ENCODE peak calls at places on chromosomes 12 and 14, in five cellular contexts. One of them, this sample, is unnamed. For H3K4me1, the result is how much of the 10 kb centered on the place peaks cover.

GRCh38 chr14:93748208-93749080 is 39.8 kb downstream of the PRIMA1 start:
- DNase-seq in adrenal gland: no peak
- DNase-seq in psoas muscle: no peak
- DNase-seq in heart right ventricle: peak
- DNase-seq in thoracic aorta: no peak
- DNase-seq in this sample: no peak

GRCh38 chr12:112239881-112240280 is 114.5 kb downstream of the TRAFD1 start:
- DNase-seq in thoracic aorta: no peak
- DNase-seq in adrenal gland: no peak
- DNase-seq in psoas muscle: no peak
- DNase-seq in heart right ventricle: no peak
- DNase-seq in this sample: no peak

GRCh38 chr12:120121766-120122293 is 5.3 kb upstream of the RAB35 start:
- DNase-seq in thoracic aorta: no peak
- DNase-seq in adrenal gland: no peak
- DNase-seq in psoas muscle: no peak
- DNase-seq in heart right ventricle: no peak
- DNase-seq in this sample: no peak

GRCh38 chr12:26017484-26018211 is 59.2 kb downstream of the RASSF8 start:
- DNase-seq in psoas muscle: no peak
- DNase-seq in thoracic aorta: no peak
- DNase-seq in heart right ventricle: peak
- DNase-seq in adrenal gland: peak
- DNase-seq in this sample: no peak

GRCh38 chr12:29171421-29172258 is 22.6 kb downstream of the FAR2 start:
- DNase-seq in adrenal gland: no peak
- DNase-seq in heart right ventricle: no peak
- DNase-seq in thoracic aorta: no peak
- DNase-seq in psoas muscle: no peak
- DNase-seq in this sample: no peak

GRCh38 chr12:88308825-88309224 is 166.7 kb downstream of the TMTC3 start:
- DNase-seq in heart right ventricle: no peak
- DNase-seq in psoas muscle: no peak
- DNase-seq in adrenal gland: no peak
- DNase-seq in thoracic aorta: no peak
- DNase-seq in this sample: no peak

GRCh38 chr14:103507751-103508150 is 14.9 kb downstream of the CKB start:
- DNase-seq in thoracic aorta: no peak
- DNase-seq in adrenal gland: no peak
- DNase-seq in heart right ventricle: no peak
- DNase-seq in psoas muscle: no peak
- DNase-seq in this sample: no peak

GRCh38 chr14:74867673-74868072 is 8.3 kb downstream of the PROX2 start:
- DNase-seq in thoracic aorta: no peak
- DNase-seq in psoas muscle: no peak
- DNase-seq in heart right ventricle: no peak
- DNase-seq in adrenal gland: no peak
- DNase-seq in this sample: no peak

GRCh38 chr14:88384653-88385205 is 728 bp upstream of the SPATA7 start:
- DNase-seq in adrenal gland: peak
- DNase-seq in heart right ventricle: no peak
- DNase-seq in thoracic aorta: no peak
- DNase-seq in psoas muscle: no peak
- DNase-seq in this sample: no peak

GRCh38 chr12:94180558-94181296 is 32.4 kb downstream of the PLXNC1 start:
- DNase-seq in adrenal gland: no peak
- DNase-seq in heart right ventricle: no peak
- DNase-seq in psoas muscle: no peak
- DNase-seq in thoracic aorta: no peak
- DNase-seq in this sample: no peak

GRCh38 chr14:95482967-95483842 is 33.2 kb downstream of the SYNE3 start:
- DNase-seq in thoracic aorta: peak
- DNase-seq in psoas muscle: peak
- DNase-seq in adrenal gland: peak
- DNase-seq in heart right ventricle: peak
- DNase-seq in this sample: no peak

GRCh38 chr12:46303039-46303666 is 34.3 kb upstream of the SLC38A1 start:
- DNase-seq in thoracic aorta: no peak
- DNase-seq in psoas muscle: no peak
- DNase-seq in heart right ventricle: no peak
- DNase-seq in adrenal gland: peak
- DNase-seq in this sample: peak

GRCh38 chr12:93540506-93540905 is 32.0 kb upstream of the SOCS2 start:
- DNase-seq in psoas muscle: no peak
- DNase-seq in thoracic aorta: no peak
- DNase-seq in heart right ventricle: no peak
- DNase-seq in adrenal gland: no peak
- DNase-seq in this sample: no peak

GRCh38 chr12:120625557-120626419 is 14.6 kb upstream of the CABP1 start:
- DNase-seq in heart right ventricle: no peak
- DNase-seq in thoracic aorta: no peak
- DNase-seq in adrenal gland: no peak
- DNase-seq in psoas muscle: no peak
- DNase-seq in this sample: no peak

GRCh38 chr14:101222362-101223090 is 319.0 kb upstream of the RTL1 start:
- DNase-seq in adrenal gland: no peak
- DNase-seq in heart right ventricle: no peak
- DNase-seq in thoracic aorta: no peak
- DNase-seq in psoas muscle: no peak
- DNase-seq in this sample: no peak

GRCh38 chr14:90536511-90537191 is 139.8 kb downstream of the CALM1 start:
- DNase-seq in psoas muscle: no peak
- DNase-seq in adrenal gland: no peak
- DNase-seq in thoracic aorta: no peak
- DNase-seq in heart right ventricle: no peak
- DNase-seq in this sample: no peak

GRCh38 chr12:3492868-3493224 is 1.8 kb downstream of the PRMT8 start:
- DNase-seq in adrenal gland: no peak
- DNase-seq in psoas muscle: no peak
- DNase-seq in thoracic aorta: no peak
- DNase-seq in heart right ventricle: no peak
- DNase-seq in this sample: no peak

GRCh38 chr12:123449103-123449736 is 8.7 kb upstream of the SNRNP35 start:
- DNase-seq in heart right ventricle: no peak
- DNase-seq in psoas muscle: no peak
- DNase-seq in adrenal gland: no peak
- DNase-seq in thoracic aorta: no peak
- DNase-seq in this sample: no peak

GRCh38 chr12:33828326-33828725 is 194.0 kb upstream of the ALG10 start:
- DNase-seq in adrenal gland: no peak
- DNase-seq in thoracic aorta: no peak
- DNase-seq in psoas muscle: no peak
- DNase-seq in heart right ventricle: no peak
- DNase-seq in this sample: no peak

GRCh38 chr14:90697577-90698206 is 118.5 kb downstream of the TTC7B start:
- DNase-seq in psoas muscle: peak
- DNase-seq in adrenal gland: peak
- DNase-seq in thoracic aorta: peak
- DNase-seq in heart right ventricle: peak
- DNase-seq in this sample: peak

GRCh38 chr12:40837891-40838424 is 145.7 kb downstream of the CNTN1 start:
- DNase-seq in heart right ventricle: no peak
- DNase-seq in thoracic aorta: no peak
- DNase-seq in adrenal gland: no peak
- DNase-seq in psoas muscle: no peak
- DNase-seq in this sample: no peak

GRCh38 chr14:98175881-98176280 is 1096.1 kb downstream of the BCL11B start:
- DNase-seq in psoas muscle: no peak
- DNase-seq in adrenal gland: no peak
- DNase-seq in heart right ventricle: no peak
- DNase-seq in thoracic aorta: no peak
- DNase-seq in this sample: no peak

GRCh38 chr14:98175436-98175835 is 1096.6 kb downstream of the BCL11B start:
- DNase-seq in psoas muscle: no peak
- DNase-seq in heart right ventricle: no peak
- DNase-seq in adrenal gland: no peak
- DNase-seq in thoracic aorta: no peak
- DNase-seq in this sample: no peak

GRCh38 chr14:98177551-98177950 is 1094.4 kb downstream of the BCL11B start:
- DNase-seq in psoas muscle: no peak
- DNase-seq in thoracic aorta: no peak
- DNase-seq in heart right ventricle: no peak
- DNase-seq in adrenal gland: no peak
- DNase-seq in this sample: no peak

GRCh38 chr14:98174031-98174430 is 1098.0 kb downstream of the BCL11B start:
- DNase-seq in adrenal gland: no peak
- DNase-seq in heart right ventricle: no peak
- DNase-seq in thoracic aorta: no peak
- DNase-seq in psoas muscle: no peak
- DNase-seq in this sample: no peak

DNA sequence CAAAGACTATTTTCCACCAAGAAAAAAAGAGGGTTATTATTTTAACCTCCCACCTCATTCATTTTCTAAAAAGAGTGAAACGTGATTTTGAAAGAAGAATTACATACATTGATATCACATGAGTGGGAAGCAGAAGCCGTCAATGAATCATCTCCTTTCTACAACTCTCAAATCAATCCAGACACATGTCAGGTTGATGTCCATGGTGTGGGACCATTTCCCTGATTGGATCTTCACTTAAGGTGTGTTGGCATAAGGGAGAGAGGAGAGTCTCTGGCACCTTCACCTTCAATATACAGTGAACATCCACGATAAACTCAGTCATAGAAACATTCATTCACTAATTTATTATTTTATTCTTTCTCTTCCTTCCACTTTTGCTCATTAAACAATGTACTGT is 1095.1 kb downstream of the BCL11B start:
- DNase-seq in heart right ventricle: no peak
- DNase-seq in psoas muscle: no peak
- DNase-seq in thoracic aorta: no peak
- DNase-seq in adrenal gland: no peak
- DNase-seq in this sample: no peak
- H3K4me1 ChIP-seq in heart right ventricle: under half
- H3K4me1 ChIP-seq in psoas muscle: under half
- H3K4me1 ChIP-seq in thoracic aorta: under half
- H3K4me1 ChIP-seq in adrenal gland: under half
- H3K4me1 ChIP-seq in this sample: under half

DNA sequence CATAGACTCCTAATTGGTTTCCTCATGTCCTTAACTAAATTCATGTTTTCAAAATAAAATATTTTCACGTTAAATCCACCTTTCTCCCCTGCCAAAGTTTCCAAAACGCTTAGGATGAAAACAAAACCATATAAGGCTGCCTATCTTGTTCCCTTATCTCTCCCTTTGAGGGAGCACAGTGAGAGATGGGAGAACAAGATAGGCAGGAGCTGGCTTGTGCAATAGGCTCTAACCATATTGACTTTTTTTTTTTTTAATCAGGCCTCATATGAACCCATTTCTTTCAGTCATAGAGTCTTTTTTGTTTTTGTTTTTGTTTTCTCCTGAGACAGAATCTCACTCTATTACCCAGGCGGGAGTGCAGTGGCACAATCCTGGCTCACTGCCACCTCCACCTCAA is 184.9 kb downstream of the NRXN3 start:
- DNase-seq in adrenal gland: no peak
- DNase-seq in psoas muscle: no peak
- DNase-seq in thoracic aorta: no peak
- DNase-seq in heart right ventricle: no peak
- DNase-seq in this sample: no peak
- TF ChIP-seq CTCF in adrenal gland: no peak
- TF ChIP-seq CTCF in psoas muscle: no peak
- TF ChIP-seq CTCF in thoracic aorta: no peak
- TF ChIP-seq CTCF in heart right ventricle: no peak
- TF ChIP-seq CTCF in this sample: no peak

GRCh38 chr12:612293-612692 is 51.0 kb downstream of the NINJ2 start:
- DNase-seq in psoas muscle: no peak
- DNase-seq in adrenal gland: no peak
- DNase-seq in thoracic aorta: no peak
- DNase-seq in heart right ventricle: no peak
- DNase-seq in this sample: no peak

GRCh38 chr12:614727-615060 is 48.6 kb downstream of the NINJ2 start:
- DNase-seq in heart right ventricle: no peak
- DNase-seq in adrenal gland: no peak
- DNase-seq in psoas muscle: no peak
- DNase-seq in thoracic aorta: no peak
- DNase-seq in this sample: no peak

GRCh38 chr12:612886-613285 is 50.4 kb downstream of the NINJ2 start:
- DNase-seq in psoas muscle: no peak
- DNase-seq in adrenal gland: no peak
- DNase-seq in thoracic aorta: no peak
- DNase-seq in heart right ventricle: peak
- DNase-seq in this sample: no peak

GRCh38 chr12:615620-616019 is 47.6 kb downstream of the NINJ2 start:
- DNase-seq in heart right ventricle: no peak
- DNase-seq in thoracic aorta: no peak
- DNase-seq in adrenal gland: no peak
- DNase-seq in psoas muscle: no peak
- DNase-seq in this sample: no peak

DNA sequence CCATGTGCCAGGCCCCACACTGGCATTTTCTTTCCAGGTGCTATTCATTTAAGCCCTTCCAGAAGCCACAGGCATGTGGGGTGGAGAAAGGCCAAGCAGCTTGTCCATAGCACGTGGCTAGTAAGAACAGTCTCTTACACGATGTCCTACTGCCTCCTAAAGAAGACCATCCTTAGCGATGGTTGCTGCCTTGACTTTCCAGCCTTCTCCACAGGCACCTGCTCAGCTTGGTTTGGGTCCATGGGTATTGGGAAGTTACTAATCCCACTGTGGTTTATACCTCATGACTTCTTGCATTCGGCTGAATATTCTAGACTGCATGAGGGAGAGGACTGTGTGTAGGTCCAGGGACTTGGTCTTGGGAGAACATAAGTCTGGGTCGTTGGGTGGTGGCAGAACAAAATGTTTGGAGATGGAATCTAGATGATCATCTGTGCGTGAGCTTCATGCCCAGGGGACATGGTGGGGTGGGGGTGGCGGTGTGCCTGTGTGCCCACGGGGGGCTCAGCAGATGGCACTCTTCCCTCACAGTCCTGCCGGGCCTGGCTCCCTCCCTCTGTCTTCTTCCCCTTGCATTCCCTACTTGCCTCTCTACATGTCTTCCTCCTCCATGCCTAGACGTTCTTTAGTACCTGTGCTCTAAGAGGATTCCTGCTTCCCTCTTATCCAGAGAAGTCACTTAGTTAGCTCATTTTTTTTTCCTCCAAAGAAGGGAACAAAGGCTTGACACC is 49.1 kb downstream of the NINJ2 start:
- DNase-seq in psoas muscle: no peak
- DNase-seq in heart right ventricle: peak
- DNase-seq in adrenal gland: no peak
- DNase-seq in thoracic aorta: no peak
- DNase-seq in this sample: peak
- H3K4me1 ChIP-seq in psoas muscle: under half
- H3K4me1 ChIP-seq in heart right ventricle: under half
- H3K4me1 ChIP-seq in adrenal gland: under half
- H3K4me1 ChIP-seq in thoracic aorta: under half
- H3K4me1 ChIP-seq in this sample: under half

GRCh38 chr14:63362305-63362914 is 43.7 kb upstream of the GPHB5 start:
- DNase-seq in thoracic aorta: no peak
- DNase-seq in adrenal gland: no peak
- DNase-seq in heart right ventricle: no peak
- DNase-seq in psoas muscle: no peak
- DNase-seq in this sample: no peak

GRCh38 chr14:63371033-63371432 is 52.3 kb upstream of the GPHB5 start:
- DNase-seq in thoracic aorta: no peak
- DNase-seq in heart right ventricle: no peak
- DNase-seq in psoas muscle: no peak
- DNase-seq in adrenal gland: no peak
- DNase-seq in this sample: no peak

GRCh38 chr14:63367742-63368364 is 49.1 kb upstream of the GPHB5 start:
- DNase-seq in heart right ventricle: no peak
- DNase-seq in thoracic aorta: no peak
- DNase-seq in adrenal gland: no peak
- DNase-seq in psoas muscle: no peak
- DNase-seq in this sample: no peak
- TF ChIP-seq CTCF in heart right ventricle: no peak
- TF ChIP-seq CTCF in thoracic aorta: no peak
- TF ChIP-seq CTCF in adrenal gland: no peak
- TF ChIP-seq CTCF in psoas muscle: no peak
- TF ChIP-seq CTCF in this sample: no peak

GRCh38 chr12:11482955-11483354 is 87.6 kb upstream of the PRB2 start:
- DNase-seq in heart right ventricle: no peak
- DNase-seq in thoracic aorta: no peak
- DNase-seq in adrenal gland: peak
- DNase-seq in psoas muscle: no peak
- DNase-seq in this sample: no peak
- H3K4me1 ChIP-seq in heart right ventricle: under half
- H3K4me1 ChIP-seq in thoracic aorta: under half
- H3K4me1 ChIP-seq in adrenal gland: under half
- H3K4me1 ChIP-seq in psoas muscle: under half
- H3K4me1 ChIP-seq in this sample: under half